ENCODE peak calls at places on chromosome 19, in eight cellular contexts. J is stimulated activated CD8-positive, alpha-beta memory T cell treated with anti-CD3 and anti-CD28 coated beads, Interleukin-4, amount 100 ng/mL, for 24 hours; C is activated CD8-positive, alpha-beta T cell treated with anti-CD3 and anti-CD28 coated beads for 36 hours; I is CD4-positive, alpha-beta memory T cell; X is neural crest cell; N is H54; F is Kasumi-1; V is GDM1. O is an unnamed sample.

GRCh38 chr19:48638831-48639381 is 1.7 kb upstream of the DBP start:
- DNase-seq in I (no peak), C (no peak), N (no peak), V (no peak), F (no peak), X (no peak), J (no peak), O (peak)

GRCh38 chr19:53646144-53646543 is 14.3 kb downstream of the DPRX start:
- DNase-seq in V (no peak), X (no peak), N (no peak), J (no peak), I (no peak), F (no peak), C (no peak), O (no peak)

GRCh38 chr19:30969586-30969985 is 379.6 kb downstream of the TSHZ3 start:
- DNase-seq in J (no peak), I (no peak), X (no peak), V (no peak), N (no peak), C (no peak), F (no peak), O (no peak)

GRCh38 chr19:52991021-52991420 is 22.7 kb upstream of the ERVV-1 start:
- DNase-seq in F (no peak), V (no peak), N (no peak), C (no peak), X (no peak), I (no peak), J (no peak), O (no peak)

GRCh38 chr19:3576696-3577443 is 4.1 kb downstream of the HMG20B start:
- DNase-seq in I (no peak), C (no peak), J (no peak), X (peak), F (no peak), V (no peak), N (no peak), O (no peak)

GRCh38 chr19:15721208-15721607 is 6.6 kb upstream of the OR10H2 start:
- DNase-seq in X (no peak), I (no peak), N (no peak), C (no peak), V (no peak), F (no peak), J (no peak), O (no peak)

GRCh38 chr19:43499042-43499441 is 5.5 kb downstream of the PHLDB3 start:
- DNase-seq in X (no peak), C (no peak), I (no peak), J (no peak), V (no peak), F (no peak), N (no peak), O (no peak)

GRCh38 chr19:58582985-58583384 is 9.8 kb upstream of the MZF1 start:
- DNase-seq in X (no peak), V (no peak), J (no peak), F (no peak), N (no peak), C (no peak), I (no peak), O (no peak)

GRCh38 chr19:29861575-29861974 is 49.8 kb downstream of the CCNE1 start:
- DNase-seq in J (no peak), C (no peak), N (no peak), X (no peak), V (no peak), I (no peak), F (no peak), O (no peak)

GRCh38 chr19:5326986-5327623 is 13.5 kb downstream of the PTPRS start:
- DNase-seq in N (no peak), I (no peak), V (no peak), X (no peak), F (no peak), J (no peak), C (no peak), O (no peak)

GRCh38 chr19:38898788-38899446 is 501 bp downstream of the SIRT2 start:
- DNase-seq in F (peak), C (no peak), V (no peak), J (peak), N (no peak), I (no peak), X (peak), O (peak)

GRCh38 chr19:43465468-43466120 is at the start of gene LYPD3:
- DNase-seq in N (no peak), C (no peak), X (no peak), V (no peak), I (no peak), J (no peak), F (no peak), O (no peak)

GRCh38 chr19:6464070-6464873 is at the start of gene CRB3:
- DNase-seq in C (peak), J (no peak), V (no peak), X (no peak), I (peak), N (no peak), F (no peak), O (peak)

GRCh38 chr19:19485161-19485997 is 30.0 kb downstream of the TSSK6 start:
- DNase-seq in I (no peak), J (no peak), X (no peak), C (no peak), V (no peak), F (no peak), N (no peak), O (no peak)

GRCh38 chr19:39398297-39398864 is 7.2 kb downstream of the MED29 start:
- DNase-seq in I (no peak), X (no peak), F (peak), N (peak), C (peak), J (peak), V (no peak), O (no peak)

GRCh38 chr19:50717026-50717723 is 2.4 kb downstream of the SHANK1 start:
- DNase-seq in J (no peak), X (no peak), V (no peak), C (no peak), F (no peak), N (no peak), I (no peak), O (no peak)

GRCh38 chr19:33293255-33294057 is 8.9 kb downstream of the CEBPA start:
- DNase-seq in N (peak), I (no peak), F (no peak), C (no peak), J (no peak), X (no peak), V (peak), O (peak)

GRCh38 chr19:40650749-40651305 is 39.6 kb downstream of the NUMBL start:
- DNase-seq in X (no peak), F (no peak), C (no peak), V (no peak), N (no peak), I (no peak), J (no peak), O (no peak)

GRCh38 chr19:38386968-38387549 is 775 bp downstream of the GGN start:
- DNase-seq in J (no peak), C (no peak), X (no peak), F (peak), N (no peak), I (no peak), V (peak), O (peak)

GRCh38 chr19:39052243-39052746 is 19.9 kb upstream of the FBXO27 start:
- DNase-seq in C (peak), J (peak), I (peak), N (peak), V (peak), X (peak), F (peak), O (peak)

GRCh38 chr19:50248413-50248812 is 45.0 kb downstream of the MYH14 start:
- DNase-seq in F (no peak), N (no peak), X (no peak), V (no peak), J (no peak), C (no peak), I (no peak), O (no peak)

GRCh38 chr19:7857727-7858701 is 16.2 kb downstream of the PRR36 start:
- DNase-seq in C (peak), I (no peak), J (no peak), V (no peak), N (no peak), X (peak), F (no peak), O (peak)

GRCh38 chr19:36054119-36054732 is at the start of gene THAP8:
- DNase-seq in V (peak), C (peak), F (peak), X (peak), I (peak), J (peak), N (peak), O (peak)

GRCh38 chr19:56141416-56141992 is 417 bp downstream of the ZNF444 start:
- DNase-seq in J (no peak), X (no peak), N (no peak), C (peak), V (no peak), I (peak), F (no peak), O (peak)

GRCh38 chr19:56139847-56140582 is 1.1 kb upstream of the ZNF444 start:
- DNase-seq in V (no peak), F (no peak), X (no peak), C (peak), J (no peak), N (no peak), I (no peak), O (peak)

GRCh38 chr19:40257096-40257517 is 28.0 kb downstream of the AKT2 start:
- DNase-seq in X (no peak), J (no peak), V (no peak), N (no peak), F (no peak), C (no peak), I (no peak), O (no peak)

GRCh38 chr19:10270180-10270615 is 722 bp upstream of the ICAM1 start:
- DNase-seq in I (peak), C (peak), V (peak), N (no peak), J (peak), F (peak), X (no peak), O (peak)

GRCh38 chr19:45294291-45295029 is 28.2 kb downstream of the CKM start:
- DNase-seq in C (no peak), N (no peak), J (no peak), V (no peak), I (no peak), F (no peak), X (no peak), O (peak)

GRCh38 chr19:12796146-12797071 is 5.1 kb downstream of the JUNB start:
- DNase-seq in N (no peak), F (peak), I (peak), X (peak), V (peak), J (no peak), C (peak), O (peak)

GRCh38 chr19:3743486-3743885 is 18.0 kb downstream of the APBA3 start:
- DNase-seq in F (peak), X (no peak), J (no peak), V (no peak), I (no peak), C (no peak), N (peak), O (peak)

GRCh38 chr19:6258812-6259311 is 20.9 kb downstream of the MLLT1 start:
- DNase-seq in F (no peak), I (no peak), C (no peak), N (no peak), J (no peak), V (no peak), X (no peak), O (no peak)

O was measured in DMS53.